ENCODE peak calls at places on chromosomes 4 and X, in four cellular contexts. One of them, this sample, is unnamed. For H3K27me3, the result is how much of the 10 kb centered on the place peaks cover.

GRCh38 chrX:13748486-13748885 is 13.9 kb downstream of the OFD1 start:
- DNase-seq in HCT116: no peak
- DNase-seq in esophagus squamous epithelium: no peak
- DNase-seq in endothelial cell of umbilical vein: no peak
- DNase-seq in this sample: no peak

GRCh38 chr4:38161208-38162113 is 201.3 kb downstream of the PTTG2 start:
- DNase-seq in HCT116: no peak
- DNase-seq in esophagus squamous epithelium: no peak
- DNase-seq in endothelial cell of umbilical vein: peak
- DNase-seq in this sample: no peak

GRCh38 chr4:6546681-6547447 is 28.1 kb upstream of the MAN2B2 start:
- DNase-seq in HCT116: peak
- DNase-seq in esophagus squamous epithelium: no peak
- DNase-seq in endothelial cell of umbilical vein: peak
- DNase-seq in this sample: no peak

GRCh38 chr4:156677136-156677535 is 294.5 kb downstream of the PDGFC start:
- DNase-seq in HCT116: peak
- DNase-seq in esophagus squamous epithelium: no peak
- DNase-seq in endothelial cell of umbilical vein: peak
- DNase-seq in this sample: no peak

GRCh38 chrX:96407501-96407900 is 277.1 kb upstream of the DIAPH2 start:
- DNase-seq in HCT116: no peak
- DNase-seq in esophagus squamous epithelium: no peak
- DNase-seq in endothelial cell of umbilical vein: peak
- DNase-seq in this sample: no peak

GRCh38 chr4:40349561-40350198 is 14.5 kb downstream of the CHRNA9 start:
- DNase-seq in HCT116: no peak
- DNase-seq in esophagus squamous epithelium: no peak
- DNase-seq in endothelial cell of umbilical vein: no peak
- DNase-seq in this sample: no peak

GRCh38 chr4:6546091-6546490 is 28.9 kb upstream of the MAN2B2 start:
- DNase-seq in HCT116: no peak
- DNase-seq in esophagus squamous epithelium: no peak
- DNase-seq in endothelial cell of umbilical vein: no peak
- DNase-seq in this sample: no peak

GRCh38 chr4:144578681-144579080 is 67.3 kb upstream of the HHIP start:
- DNase-seq in HCT116: no peak
- DNase-seq in esophagus squamous epithelium: no peak
- DNase-seq in endothelial cell of umbilical vein: no peak
- DNase-seq in this sample: no peak

GRCh38 chr4:70522626-70523025 is 4.3 kb downstream of the AMTN start:
- DNase-seq in HCT116: no peak
- DNase-seq in esophagus squamous epithelium: no peak
- DNase-seq in endothelial cell of umbilical vein: no peak
- DNase-seq in this sample: no peak

GRCh38 chr4:3672465-3672831 is 93.7 kb upstream of the ADRA2C start:
- DNase-seq in HCT116: no peak
- DNase-seq in esophagus squamous epithelium: no peak
- DNase-seq in endothelial cell of umbilical vein: no peak
- DNase-seq in this sample: no peak

GRCh38 chrX:114028907-114029662 is 554.8 kb upstream of the HTR2C start:
- DNase-seq in HCT116: no peak
- DNase-seq in esophagus squamous epithelium: no peak
- DNase-seq in endothelial cell of umbilical vein: no peak
- DNase-seq in this sample: no peak

GRCh38 chr4:139175647-139176298 is 1.2 kb downstream of the ELF2 start:
- DNase-seq in HCT116: peak
- DNase-seq in esophagus squamous epithelium: no peak
- DNase-seq in endothelial cell of umbilical vein: no peak
- DNase-seq in this sample: no peak

GRCh38 chr4:127843704-127844604 is 36.7 kb upstream of the PLK4 start:
- DNase-seq in HCT116: no peak
- DNase-seq in esophagus squamous epithelium: no peak
- DNase-seq in endothelial cell of umbilical vein: no peak
- DNase-seq in this sample: no peak

GRCh38 chr4:1381944-1382541 is 24.2 kb downstream of the NKX1-1 start:
- DNase-seq in HCT116: no peak
- DNase-seq in esophagus squamous epithelium: no peak
- DNase-seq in endothelial cell of umbilical vein: no peak
- DNase-seq in this sample: no peak

GRCh38 chr4:173522160-173522873 is 7.7 kb downstream of the HAND2 start:
- DNase-seq in HCT116: no peak
- DNase-seq in esophagus squamous epithelium: no peak
- DNase-seq in endothelial cell of umbilical vein: peak
- DNase-seq in this sample: peak

GRCh38 chr4:6271701-6272465 is 2.2 kb downstream of the WFS1 start:
- DNase-seq in HCT116: no peak
- DNase-seq in esophagus squamous epithelium: no peak
- DNase-seq in endothelial cell of umbilical vein: no peak
- DNase-seq in this sample: peak

GRCh38 chrX:13077168-13077567 is 32.7 kb upstream of the FAM9C start:
- DNase-seq in HCT116: no peak
- DNase-seq in esophagus squamous epithelium: no peak
- DNase-seq in endothelial cell of umbilical vein: peak
- DNase-seq in this sample: no peak

GRCh38 chr4:121220698-121221097 is 56.6 kb upstream of the TNIP3 start:
- DNase-seq in HCT116: no peak
- DNase-seq in esophagus squamous epithelium: no peak
- DNase-seq in endothelial cell of umbilical vein: no peak
- DNase-seq in this sample: no peak

GRCh38 chrX:22666441-22666840 is 333.3 kb upstream of the DDX53 start:
- DNase-seq in HCT116: peak
- DNase-seq in esophagus squamous epithelium: no peak
- DNase-seq in endothelial cell of umbilical vein: peak
- DNase-seq in this sample: no peak

GRCh38 chr4:7244766-7245320 is 52.5 kb downstream of the SORCS2 start:
- DNase-seq in HCT116: no peak
- DNase-seq in esophagus squamous epithelium: no peak
- DNase-seq in endothelial cell of umbilical vein: no peak
- DNase-seq in this sample: no peak

GRCh38 chr4:913280-913618 is 18.9 kb downstream of the GAK start:
- DNase-seq in HCT116: no peak
- DNase-seq in esophagus squamous epithelium: no peak
- DNase-seq in endothelial cell of umbilical vein: no peak
- DNase-seq in this sample: no peak

GRCh38 chrX:150548251-150548650 is 20.2 kb upstream of the MTM1 start:
- DNase-seq in HCT116: no peak
- DNase-seq in esophagus squamous epithelium: no peak
- DNase-seq in endothelial cell of umbilical vein: no peak
- DNase-seq in this sample: no peak

GRCh38 chr4:1772869-1773538 is 20.1 kb upstream of the FGFR3 start:
- DNase-seq in HCT116: no peak
- DNase-seq in esophagus squamous epithelium: no peak
- DNase-seq in endothelial cell of umbilical vein: no peak
- DNase-seq in this sample: no peak

GRCh38 chrX:136781180-136781797 is 557 bp upstream of the ARHGEF6 start:
- DNase-seq in HCT116: no peak
- DNase-seq in esophagus squamous epithelium: no peak
- DNase-seq in endothelial cell of umbilical vein: peak
- DNase-seq in this sample: no peak

GRCh38 chr4:184028571-184028996 is 123.5 kb downstream of the STOX2 start:
- DNase-seq in HCT116: no peak
- DNase-seq in esophagus squamous epithelium: no peak
- DNase-seq in endothelial cell of umbilical vein: no peak
- DNase-seq in this sample: no peak

GRCh38 chr4:7668282-7668681 is 233.6 kb upstream of the PSAPL1 start:
- DNase-seq in HCT116: no peak
- DNase-seq in esophagus squamous epithelium: no peak
- DNase-seq in endothelial cell of umbilical vein: no peak
- DNase-seq in this sample: no peak

GRCh38 chr4:72701987-72702819 is 133.2 kb upstream of the ADAMTS3 start:
- DNase-seq in HCT116: peak
- DNase-seq in esophagus squamous epithelium: no peak
- DNase-seq in endothelial cell of umbilical vein: peak
- DNase-seq in this sample: no peak

GRCh38 chrX:129790808-129791207 is 11.1 kb downstream of the SASH3 start:
- DNase-seq in HCT116: no peak
- DNase-seq in esophagus squamous epithelium: no peak
- DNase-seq in endothelial cell of umbilical vein: no peak
- DNase-seq in this sample: no peak

DNA sequence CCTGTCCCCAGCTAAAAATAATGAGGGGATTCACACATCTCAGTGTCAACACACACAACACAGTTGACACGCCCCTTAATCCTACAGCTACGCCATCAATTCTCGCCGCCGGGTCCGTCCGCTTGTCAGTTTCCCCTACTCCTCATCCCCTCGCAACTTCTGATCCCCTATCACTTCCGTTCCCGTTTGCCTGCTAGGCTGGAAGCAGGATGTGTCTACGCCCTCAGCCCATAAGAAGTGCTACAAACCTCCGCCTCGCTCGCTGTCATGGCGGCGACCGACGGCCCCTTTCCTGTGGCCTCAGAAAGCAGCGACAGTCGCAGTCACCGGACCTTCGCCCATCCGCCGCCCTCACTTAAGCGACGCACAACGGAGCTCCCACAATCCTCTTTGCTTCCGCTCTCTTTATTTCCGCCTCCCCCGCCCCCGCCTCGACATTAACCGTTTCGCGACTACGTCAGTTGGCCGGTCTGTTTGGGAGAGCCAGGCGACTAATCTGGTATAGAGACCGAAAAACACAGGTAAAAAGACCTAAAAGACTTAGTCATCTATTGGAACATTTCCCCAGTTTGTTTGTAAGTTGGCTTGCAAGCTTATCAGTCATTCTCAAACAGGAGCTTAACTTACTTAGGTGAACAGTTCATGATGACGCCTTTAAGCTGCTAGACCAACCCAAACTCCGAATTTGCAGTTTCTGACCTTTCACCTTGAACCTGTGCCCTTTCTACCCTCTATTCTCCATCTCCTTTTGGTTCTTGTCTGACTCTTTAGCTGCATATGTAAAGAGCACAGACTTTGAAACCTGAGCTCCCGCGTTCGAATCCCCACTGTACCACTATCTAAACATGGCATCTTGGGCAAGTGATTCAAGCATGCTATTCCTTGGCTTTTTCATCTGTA is at the start of gene SLC25A53:
- DNase-seq in HCT116: peak
- DNase-seq in esophagus squamous epithelium: peak
- DNase-seq in endothelial cell of umbilical vein: peak
- DNase-seq in this sample: peak
- TF ChIP-seq POLR2A in HCT116: no peak
- TF ChIP-seq POLR2A in esophagus squamous epithelium: no peak
- TF ChIP-seq POLR2A in endothelial cell of umbilical vein: no peak
- TF ChIP-seq POLR2A in this sample: peak

GRCh38 chrX:120763269-120763668 is 112.4 kb downstream of the CT47B1 start:
- DNase-seq in HCT116: no peak
- DNase-seq in esophagus squamous epithelium: no peak
- DNase-seq in endothelial cell of umbilical vein: no peak
- DNase-seq in this sample: no peak

GRCh38 chrX:120755066-120755846 is 120.4 kb downstream of the CT47B1 start:
- DNase-seq in HCT116: no peak
- DNase-seq in esophagus squamous epithelium: peak
- DNase-seq in endothelial cell of umbilical vein: no peak
- DNase-seq in this sample: no peak

GRCh38 chrX:120761810-120762209 is 113.9 kb downstream of the CT47B1 start:
- DNase-seq in HCT116: no peak
- DNase-seq in esophagus squamous epithelium: no peak
- DNase-seq in endothelial cell of umbilical vein: no peak
- DNase-seq in this sample: no peak

GRCh38 chrX:120759685-120760084 is 116.0 kb downstream of the CT47B1 start:
- DNase-seq in HCT116: no peak
- DNase-seq in esophagus squamous epithelium: no peak
- DNase-seq in endothelial cell of umbilical vein: no peak
- DNase-seq in this sample: no peak
- H3K27me3 ChIP-seq in HCT116: under half
- H3K27me3 ChIP-seq in esophagus squamous epithelium: under half
- H3K27me3 ChIP-seq in endothelial cell of umbilical vein: under half
- H3K27me3 ChIP-seq in this sample: under half

GRCh38 chr4:54225671-54226398 is 3.3 kb upstream of the PDGFRA start:
- DNase-seq in HCT116: no peak
- DNase-seq in esophagus squamous epithelium: no peak
- DNase-seq in endothelial cell of umbilical vein: no peak
- DNase-seq in this sample: no peak

GRCh38 chr4:54224960-54225670 is 4.0 kb upstream of the PDGFRA start:
- DNase-seq in HCT116: no peak
- DNase-seq in esophagus squamous epithelium: no peak
- DNase-seq in endothelial cell of umbilical vein: no peak
- DNase-seq in this sample: no peak

GRCh38 chr4:54228064-54228527 is 997 bp upstream of the PDGFRA start:
- DNase-seq in HCT116: no peak
- DNase-seq in esophagus squamous epithelium: peak
- DNase-seq in endothelial cell of umbilical vein: no peak
- DNase-seq in this sample: peak

GRCh38 chr4:54227261-54228063 is 1.6 kb upstream of the PDGFRA start:
- DNase-seq in HCT116: no peak
- DNase-seq in esophagus squamous epithelium: no peak
- DNase-seq in endothelial cell of umbilical vein: peak
- DNase-seq in this sample: no peak

GRCh38 chr4:54226399-54227260 is 2.5 kb upstream of the PDGFRA start:
- DNase-seq in HCT116: no peak
- DNase-seq in esophagus squamous epithelium: no peak
- DNase-seq in endothelial cell of umbilical vein: no peak
- DNase-seq in this sample: peak
- TF ChIP-seq POLR2A in HCT116: no peak
- TF ChIP-seq POLR2A in esophagus squamous epithelium: no peak
- TF ChIP-seq POLR2A in endothelial cell of umbilical vein: no peak
- TF ChIP-seq POLR2A in this sample: peak

DNA sequence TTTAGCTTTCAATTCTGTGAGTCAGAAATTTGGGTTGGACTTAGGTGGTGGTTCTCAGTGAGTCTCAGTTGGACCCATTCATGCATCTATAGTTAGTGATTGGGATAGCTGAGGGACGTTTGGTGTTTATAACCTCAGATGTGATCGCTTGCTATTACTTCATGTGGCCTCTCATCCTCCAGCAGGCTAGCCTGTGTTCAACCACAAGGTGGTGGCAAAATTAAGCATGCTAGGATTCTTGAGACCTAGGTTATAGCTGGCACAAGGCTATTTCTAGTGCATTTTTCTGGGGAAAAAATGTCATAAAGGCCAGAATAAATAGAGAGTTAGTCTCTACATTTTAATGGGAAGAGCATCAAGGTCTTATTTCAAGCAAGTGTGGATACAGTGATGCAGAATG is 10.9 kb upstream of the GRPR start:
- DNase-seq in HCT116: no peak
- DNase-seq in esophagus squamous epithelium: no peak
- DNase-seq in endothelial cell of umbilical vein: no peak
- DNase-seq in this sample: no peak
- H3K27me3 ChIP-seq in HCT116: under half
- H3K27me3 ChIP-seq in esophagus squamous epithelium: under half
- H3K27me3 ChIP-seq in endothelial cell of umbilical vein: under half
- H3K27me3 ChIP-seq in this sample: under half

GRCh38 chrX:68894513-68895338 is 65.9 kb downstream of the EFNB1 start:
- DNase-seq in HCT116: no peak
- DNase-seq in esophagus squamous epithelium: no peak
- DNase-seq in endothelial cell of umbilical vein: peak
- DNase-seq in this sample: peak
- TF ChIP-seq POLR2A in HCT116: no peak
- TF ChIP-seq POLR2A in esophagus squamous epithelium: no peak
- TF ChIP-seq POLR2A in endothelial cell of umbilical vein: no peak
- TF ChIP-seq POLR2A in this sample: peak